ENCODE peak calls at places on chromosome 12, in five cellular contexts. L, C, Y, H and W are unnamed samples.

GRCh38 chr12:117033382-117034045 is 65.7 kb downstream of the TESC start:
- DNase-seq in H (no peak), C (peak), L (no peak), Y (no peak), W (no peak)

GRCh38 chr12:79659961-79660431 is 30.8 kb downstream of the PAWR start:
- DNase-seq in Y (no peak), L (no peak), H (no peak), C (no peak), W (no peak)

GRCh38 chr12:332581-333205 is 56.4 kb downstream of the KDM5A start:
- DNase-seq in C (no peak), L (no peak), H (peak), Y (no peak), W (no peak)

GRCh38 chr12:80101126-80101525 is 1.8 kb downstream of the OTOGL start:
- DNase-seq in H (no peak), L (no peak), C (no peak), Y (no peak), W (no peak)

GRCh38 chr12:93153321-93153720 is 224.2 kb upstream of the EEA1 start:
- DNase-seq in H (no peak), Y (no peak), L (no peak), C (no peak), W (no peak)

GRCh38 chr12:117063162-117063911 is 35.9 kb downstream of the TESC start:
- DNase-seq in H (no peak), Y (no peak), L (no peak), C (peak), W (no peak)

GRCh38 chr12:127582074-127582473 is 684.9 kb upstream of the TMEM132C start:
- DNase-seq in L (no peak), C (no peak), H (no peak), Y (no peak), W (no peak)

GRCh38 chr12:95859947-95860850 is 1.4 kb downstream of the SNRPF start:
- DNase-seq in L (no peak), Y (no peak), H (no peak), C (no peak), W (no peak)

GRCh38 chr12:14278294-14278953 is 87.1 kb upstream of the ATF7IP start:
- DNase-seq in Y (no peak), C (no peak), H (no peak), L (no peak), W (no peak)

GRCh38 chr12:122423258-122424165 is 1.0 kb upstream of the CLIP1 start:
- DNase-seq in L (no peak), C (peak), H (peak), Y (no peak), W (no peak)

GRCh38 chr12:130619378-130619970 is 96.6 kb downstream of the RIMBP2 start:
- DNase-seq in Y (no peak), L (no peak), H (no peak), C (no peak), W (peak)

GRCh38 chr12:50569321-50569720 is 64.5 kb downstream of the DIP2B start:
- DNase-seq in C (no peak), L (no peak), H (no peak), Y (no peak), W (no peak)

GRCh38 chr12:108611884-108612415 is 14.1 kb upstream of the TMEM119 start:
- DNase-seq in H (no peak), L (no peak), C (no peak), Y (no peak), W (no peak)

GRCh38 chr12:20704860-20705259 is 9.7 kb downstream of the SLCO1C1 start:
- DNase-seq in L (no peak), C (no peak), H (no peak), Y (no peak), W (no peak)

GRCh38 chr12:16153273-16153672 is 124.2 kb downstream of the SLC15A5 start:
- DNase-seq in H (no peak), L (no peak), C (no peak), Y (no peak), W (no peak)

GRCh38 chr12:89731064-89731463 is 22.4 kb upstream of the ATP2B1 start:
- DNase-seq in H (no peak), C (no peak), L (no peak), Y (no peak), W (no peak)

GRCh38 chr12:117318591-117318990 is 42.8 kb downstream of the NOS1 start:
- DNase-seq in Y (no peak), L (no peak), H (no peak), C (no peak), W (no peak)

GRCh38 chr12:3604750-3605638 is 114.0 kb downstream of the PRMT8 start:
- DNase-seq in L (no peak), C (peak), H (no peak), Y (no peak), W (no peak)

GRCh38 chr12:69578283-69578682 is 7.0 kb upstream of the CCT2 start:
- DNase-seq in Y (no peak), H (no peak), L (no peak), C (no peak), W (no peak)

GRCh38 chr12:29561736-29562135 is 64.2 kb upstream of the OVCH1 start:
- DNase-seq in L (no peak), H (no peak), C (no peak), Y (no peak), W (no peak)

GRCh38 chr12:90902596-90902995 is 52.4 kb downstream of the CCER1 start:
- DNase-seq in H (no peak), Y (no peak), L (no peak), C (no peak), W (no peak)

GRCh38 chr12:122841544-122842321 is 6.5 kb downstream of the HIP1R start:
- DNase-seq in H (peak), L (peak), Y (no peak), C (peak), W (peak)

GRCh38 chr12:9760699-9761406 is at the start of gene CD69:
- DNase-seq in L (no peak), C (no peak), Y (peak), H (no peak), W (peak)

GRCh38 chr12:115943630-115944391 is 333.7 kb downstream of the MED13L start:
- DNase-seq in H (no peak), C (peak), Y (no peak), L (peak), W (no peak)

GRCh38 chr12:76470028-76470939 is 89.3 kb downstream of the OSBPL8 start:
- DNase-seq in Y (no peak), C (no peak), L (no peak), H (peak), W (no peak)

GRCh38 chr12:109715310-109716091 is 1.9 kb downstream of the FAM222A start:
- DNase-seq in C (no peak), L (no peak), Y (peak), H (no peak), W (no peak)

GRCh38 chr12:77940011-77940423 is 109.3 kb downstream of the NAV3 start:
- DNase-seq in C (no peak), H (peak), Y (no peak), L (no peak), W (no peak)

GRCh38 chr12:78088391-78088832 is 257.7 kb downstream of the NAV3 start:
- DNase-seq in L (no peak), C (no peak), H (no peak), Y (no peak), W (no peak)

GRCh38 chr12:120820885-120821510 is 83.2 kb downstream of the SPPL3 start:
- DNase-seq in Y (no peak), L (no peak), H (no peak), C (no peak), W (no peak)

GRCh38 chr12:131511391-131511802 is 199.5 kb upstream of the SFSWAP start:
- DNase-seq in Y (peak), H (no peak), C (no peak), L (no peak), W (peak)

GRCh38 chr12:45232771-45233372 is 17.0 kb downstream of the ANO6 start:
- DNase-seq in Y (no peak), C (peak), L (no peak), H (peak), W (no peak)

GRCh38 chr12:109710747-109711595 is 2.7 kb upstream of the FAM222A start:
- DNase-seq in C (no peak), Y (no peak), L (no peak), H (peak), W (no peak)

GRCh38 chr12:122997343-122998250 is 17.1 kb downstream of the ARL6IP4 start:
- DNase-seq in C (no peak), L (no peak), Y (no peak), H (no peak), W (no peak)

GRCh38 chr12:15428632-15429031 is 106.3 kb downstream of the PTPRO start:
- DNase-seq in L (no peak), Y (no peak), C (no peak), H (no peak), W (no peak)

GRCh38 chr12:106333756-106334155 is 23.8 kb upstream of the POLR3B start:
- DNase-seq in L (no peak), Y (no peak), C (no peak), H (no peak), W (no peak)

GRCh38 chr12:82034769-82035168 is 275.6 kb upstream of the PPFIA2 start:
- DNase-seq in H (no peak), Y (no peak), C (no peak), L (no peak), W (no peak)

GRCh38 chr12:1496162-1496925 is 98.0 kb downstream of the FBXL14 start:
- DNase-seq in Y (no peak), L (no peak), H (no peak), C (no peak), W (no peak)

GRCh38 chr12:46487567-46488131 is 115.1 kb upstream of the SLC38A2 start:
- DNase-seq in C (no peak), L (no peak), Y (no peak), H (no peak), W (no peak)
- TF ChIP-seq CTCF in C (no peak), L (no peak), Y (no peak), H (no peak), W (no peak)

GRCh38 chr12:102978316-102978715 is 20.8 kb downstream of the ASCL1 start:
- DNase-seq in L (no peak), Y (no peak), H (no peak), C (no peak), W (no peak)

GRCh38 chr12:102971227-102971626 is 13.8 kb downstream of the ASCL1 start:
- DNase-seq in C (no peak), Y (no peak), L (no peak), H (no peak), W (no peak)

GRCh38 chr12:102980350-102980749 is 22.9 kb downstream of the ASCL1 start:
- DNase-seq in L (no peak), C (no peak), Y (no peak), H (no peak), W (no peak)

GRCh38 chr12:102973583-102973982 is 16.1 kb downstream of the ASCL1 start:
- DNase-seq in C (no peak), Y (no peak), H (no peak), L (no peak), W (no peak)

DNA sequence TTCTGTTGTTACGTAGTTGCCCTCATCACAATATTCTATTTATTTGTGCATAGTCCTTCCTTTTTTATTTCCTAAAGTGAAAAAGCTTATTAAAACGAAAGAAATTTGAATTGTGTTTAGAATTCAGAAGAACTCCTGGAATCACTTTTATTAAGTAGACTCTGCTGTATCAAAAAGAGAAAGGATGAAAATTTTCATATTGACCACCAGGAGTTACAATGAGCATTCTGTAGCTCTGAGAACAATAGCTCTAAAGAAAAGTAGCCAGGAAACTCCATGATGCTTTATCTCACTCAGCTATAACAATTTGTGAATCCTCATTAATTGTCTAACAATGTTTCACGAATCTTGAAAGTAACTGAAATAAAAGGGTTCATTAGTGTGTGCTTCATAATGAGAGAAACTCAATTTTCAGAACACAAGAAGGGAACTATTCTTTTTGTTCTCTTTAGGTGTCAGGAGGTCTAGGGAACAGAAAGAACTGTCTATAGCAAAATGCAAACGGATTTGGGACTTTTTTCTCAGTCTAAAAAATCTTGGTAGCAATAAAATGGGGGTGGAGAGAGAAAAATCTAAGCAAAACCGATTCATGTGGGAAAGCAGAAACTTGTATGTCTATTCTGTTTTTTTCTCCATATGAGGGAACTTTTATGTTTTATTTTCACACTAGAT is 19.3 kb downstream of the ASCL1 start:
- DNase-seq in L (no peak), H (no peak), C (no peak), Y (no peak), W (no peak)
- TF ChIP-seq CTCF in L (no peak), H (peak), C (no peak), Y (no peak), W (no peak)

DNA sequence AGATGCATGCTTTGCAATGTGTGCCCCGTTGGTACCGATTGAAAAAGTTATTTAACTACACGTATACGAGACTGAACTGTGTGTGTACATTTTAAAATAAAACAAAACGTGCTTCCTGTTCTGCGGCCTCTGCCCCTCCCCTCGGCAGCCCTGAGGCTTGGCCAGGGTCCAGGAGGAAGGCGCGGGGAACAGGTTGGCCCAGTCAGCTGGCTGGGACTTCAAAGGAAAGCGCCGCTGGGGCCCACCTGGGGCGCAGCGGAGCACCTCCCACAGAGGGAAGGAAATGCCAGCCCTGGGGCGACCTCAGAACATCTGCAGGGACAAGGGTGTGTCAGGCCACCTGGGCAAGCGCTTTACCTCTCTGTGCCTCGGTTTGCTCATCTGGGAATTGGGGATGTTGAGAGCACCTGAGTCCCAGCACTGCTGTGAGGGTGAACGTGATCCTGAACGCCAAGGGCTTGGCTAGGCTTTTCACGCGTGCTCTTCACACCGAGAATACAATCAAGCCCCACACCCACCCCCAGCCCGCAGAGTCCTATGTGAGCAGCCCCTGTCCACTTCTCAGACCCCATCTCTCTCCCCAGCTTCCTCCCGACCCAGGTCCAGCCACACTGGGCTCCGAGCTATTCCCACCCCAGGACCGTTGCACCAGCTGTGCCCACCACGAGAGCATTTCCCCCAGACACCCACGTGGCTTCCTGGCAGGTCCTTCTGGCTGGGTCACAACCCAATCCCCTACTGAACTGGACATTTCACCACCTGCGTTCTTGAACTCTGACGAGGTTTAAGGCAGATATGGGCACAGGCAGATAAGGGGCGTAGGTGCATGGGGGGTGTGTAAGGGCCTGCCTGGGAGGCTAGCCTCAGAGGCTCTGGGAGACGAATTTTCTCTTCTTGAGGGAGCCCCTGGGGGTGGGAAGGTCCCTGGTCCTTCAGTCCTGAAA is 41.9 kb upstream of the NCOR2 start:
- DNase-seq in Y (peak), L (peak), H (peak), C (peak), W (peak)
- TF ChIP-seq CTCF in Y (no peak), L (no peak), H (no peak), C (no peak), W (no peak)

GRCh38 chr12:42104784-42105183 is 39.9 kb downstream of the GXYLT1 start:
- DNase-seq in L (no peak), H (no peak), C (no peak), Y (no peak), W (no peak)

GRCh38 chr12:42103155-42103554 is 41.5 kb downstream of the GXYLT1 start:
- DNase-seq in C (no peak), L (no peak), Y (no peak), H (no peak), W (no peak)

GRCh38 chr12:42102720-42103119 is 42.0 kb downstream of the GXYLT1 start:
- DNase-seq in L (no peak), C (no peak), H (no peak), Y (no peak), W (no peak)

GRCh38 chr12:42099433-42099832 is 45.2 kb downstream of the GXYLT1 start:
- DNase-seq in H (no peak), Y (no peak), L (no peak), C (no peak), W (no peak)

DNA sequence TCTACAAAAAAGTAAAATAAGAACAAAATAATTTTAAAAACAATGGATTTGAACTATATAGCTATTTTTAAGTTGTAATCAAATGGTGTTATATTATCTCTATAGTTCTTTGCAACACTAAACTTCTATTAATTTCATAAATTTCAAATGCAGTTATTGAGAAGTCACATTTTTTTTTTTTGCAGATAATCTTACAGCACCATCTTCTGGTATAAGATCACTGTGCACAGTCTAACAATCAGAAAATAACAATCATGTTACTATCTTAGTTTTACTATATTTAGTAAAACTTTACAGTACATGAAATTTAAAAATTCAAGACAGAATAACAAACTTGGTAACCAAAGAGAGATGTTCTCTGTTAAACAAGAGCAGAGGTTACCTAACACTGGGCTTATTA is 40.6 kb downstream of the GXYLT1 start:
- DNase-seq in H (no peak), C (no peak), Y (no peak), L (no peak), W (no peak)
- TF ChIP-seq CTCF in H (peak), C (no peak), Y (no peak), L (no peak), W (peak)

DNA sequence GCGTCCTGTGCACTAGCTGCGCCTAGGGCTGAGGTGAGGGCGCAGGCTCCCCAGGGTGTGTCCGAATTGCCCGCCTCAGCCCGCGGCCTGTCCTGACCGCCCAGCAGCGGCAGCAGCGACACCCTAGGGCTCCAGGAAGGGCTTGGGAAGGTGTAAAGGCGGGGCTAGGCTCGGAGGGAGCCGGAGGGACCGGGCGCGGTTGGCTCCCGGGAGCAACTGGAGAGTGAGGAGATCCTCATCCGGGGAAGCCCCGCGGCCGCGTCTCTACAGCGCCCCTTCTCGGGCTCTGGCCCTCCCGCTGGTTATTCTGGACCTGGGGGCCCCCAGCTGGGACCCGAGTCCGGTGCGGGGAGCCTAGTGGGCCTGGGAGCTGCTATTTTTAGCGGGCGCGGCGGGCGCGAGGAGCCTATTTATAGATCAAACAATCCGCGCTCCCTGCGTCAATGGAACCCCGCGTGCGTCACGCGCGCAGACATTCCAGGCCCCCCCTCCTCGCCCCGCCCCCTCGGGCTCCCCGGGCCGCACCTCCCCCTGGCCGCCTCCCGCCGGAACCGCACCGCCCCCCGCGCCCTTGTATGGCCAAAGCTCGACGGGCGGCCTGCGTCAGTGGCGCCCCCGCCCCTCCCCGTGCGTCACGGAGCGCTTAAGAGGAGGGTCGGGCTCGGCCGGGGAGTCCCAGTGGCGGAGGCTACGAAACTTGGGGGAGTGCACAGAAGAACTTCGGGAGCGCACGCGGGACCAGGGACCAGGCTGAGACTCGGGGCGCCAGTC is at the start of gene NR4A1:
- DNase-seq in H (peak), Y (peak), C (peak), L (peak), W (peak)
- TF ChIP-seq CTCF in H (no peak), Y (no peak), C (no peak), L (peak), W (no peak)